ENCODE peak calls at places on chromosomes 3 and 15, in five cellular contexts. U is left cardiac atrium; S is central memory CD4-positive, alpha-beta T cell; M is GM10248; A is stimulated activated CD8-positive, alpha-beta memory T cell treated with anti-CD3 and anti-CD28 coated beads, Interleukin-15, amount 100 ng/mL, for 24 hours. V is an unnamed sample.

GRCh38 chr3:16173696-16174355 is 654 bp upstream of the GALNT15 start:
- DNase-seq in U (no peak), S (no peak), M (no peak), A (no peak), V (no peak)

GRCh38 chr3:42736081-42736480 is 33.5 kb upstream of the HHATL start:
- DNase-seq in U (no peak), S (no peak), M (no peak), A (no peak), V (no peak)

GRCh38 chr3:185328324-185329004 is 34.5 kb upstream of the MAP3K13 start:
- DNase-seq in U (no peak), S (no peak), M (no peak), A (no peak), V (no peak)

GRCh38 chr15:88649286-88649733 is 10.5 kb downstream of the ISG20 start:
- DNase-seq in U (peak), S (peak), M (peak), A (no peak), V (peak)

GRCh38 chr3:30059240-30059639 is 547.2 kb upstream of the TGFBR2 start:
- DNase-seq in U (no peak), S (no peak), M (no peak), A (no peak), V (no peak)

GRCh38 chr3:151558621-151559020 is 97.8 kb upstream of the IGSF10 start:
- DNase-seq in U (no peak), S (no peak), M (no peak), A (no peak), V (no peak)

GRCh38 chr3:52122491-52122890 is 31.7 kb downstream of the POC1A start:
- DNase-seq in U (peak), S (no peak), M (no peak), A (no peak), V (no peak)

GRCh38 chr3:123489400-123490004 is 40.6 kb upstream of the ADCY5 start:
- DNase-seq in U (peak), S (no peak), M (peak), A (no peak), V (peak)

GRCh38 chr3:88987786-88988185 is 119.6 kb upstream of the EPHA3 start:
- DNase-seq in U (no peak), S (no peak), M (no peak), A (no peak), V (no peak)

GRCh38 chr15:97995881-97996603 is 35.5 kb downstream of the ARRDC4 start:
- DNase-seq in U (no peak), S (no peak), M (no peak), A (no peak), V (no peak)

GRCh38 chr3:72690646-72691045 is 157.6 kb downstream of the SHQ1 start:
- DNase-seq in U (no peak), S (no peak), M (no peak), A (no peak), V (no peak)

GRCh38 chr3:89113887-89114840 is 6.7 kb downstream of the EPHA3 start:
- DNase-seq in U (peak), S (peak), M (peak), A (no peak), V (peak)

V was measured in CD4-positive, alpha-beta memory T cell.